ENCODE peak calls at places on chromosomes 5 and 9, in four cellular contexts. R, C, I and B are unnamed samples.

GRCh38 chr5:53366245-53366644 is 114.2 kb upstream of the FST start:
- DNase-seq in R (no peak), C (no peak), I (no peak), B (no peak)

GRCh38 chr9:111926421-111926875 is 29.8 kb downstream of the UGCG start:
- DNase-seq in R (no peak), C (no peak), I (peak), B (no peak)

GRCh38 chr9:69078581-69078980 is 43.0 kb downstream of the FXN start:
- DNase-seq in R (peak), C (no peak), I (no peak), B (peak)

GRCh38 chr9:93125331-93125894 is 8.6 kb downstream of the NINJ1 start:
- DNase-seq in R (peak), C (no peak), I (no peak), B (peak)

GRCh38 chr9:108569624-108570023 is 286.2 kb downstream of the ACTL7B start:
- DNase-seq in R (no peak), C (no peak), I (no peak), B (peak)

GRCh38 chr9:87107072-87107471 is 159.8 kb upstream of the GAS1 start:
- DNase-seq in R (no peak), C (no peak), I (no peak), B (no peak)

GRCh38 chr5:142201471-142201887 is 92.9 kb downstream of the NDFIP1 start:
- DNase-seq in R (no peak), C (peak), I (no peak), B (no peak)

GRCh38 chr9:112765281-112765680 is 14.7 kb downstream of the SNX30 start:
- DNase-seq in R (no peak), C (no peak), I (no peak), B (no peak)

GRCh38 chr9:92493741-92494387 is 11.6 kb upstream of the ASPN start:
- DNase-seq in R (no peak), C (no peak), I (no peak), B (no peak)

GRCh38 chr9:68704804-68705635 is at the start of gene PIP5K1B:
- DNase-seq in R (peak), C (no peak), I (peak), B (peak)

GRCh38 chr5:1099931-1100651 is 11.8 kb downstream of the SLC12A7 start:
- DNase-seq in R (no peak), C (no peak), I (no peak), B (no peak)

GRCh38 chr5:136629125-136629790 is 263.9 kb upstream of the TRPC7 start:
- DNase-seq in R (no peak), C (no peak), I (no peak), B (no peak)

GRCh38 chr9:112232233-112232632 is 57.1 kb upstream of the SUSD1 start:
- DNase-seq in R (no peak), C (no peak), I (no peak), B (no peak)

GRCh38 chr5:158802941-158803341 is 296.8 kb downstream of the EBF1 start:
- DNase-seq in R (no peak), C (no peak), I (no peak), B (no peak)

GRCh38 chr9:110942522-110942921 is 95.7 kb downstream of the LPAR1 start:
- DNase-seq in R (no peak), C (no peak), I (no peak), B (no peak)

GRCh38 chr9:87113892-87114291 is 166.6 kb upstream of the GAS1 start:
- DNase-seq in R (no peak), C (no peak), I (no peak), B (no peak)

GRCh38 chr9:19122490-19123042 is 4.7 kb downstream of the PLIN2 start:
- DNase-seq in R (no peak), C (no peak), I (no peak), B (no peak)

GRCh38 chr5:136249678-136250266 is 56.8 kb upstream of the SMIM32 start:
- DNase-seq in R (peak), C (peak), I (peak), B (peak)

GRCh38 chr9:124735121-124735520 is 36.0 kb downstream of the NR6A1 start:
- DNase-seq in R (no peak), C (peak), I (no peak), B (no peak)

GRCh38 chr5:39076757-39077475 is 2.7 kb upstream of the RICTOR start:
- DNase-seq in R (no peak), C (no peak), I (no peak), B (no peak)

GRCh38 chr5:150181766-150182545 is 7.9 kb upstream of the SLC6A7 start:
- DNase-seq in R (no peak), C (no peak), I (no peak), B (no peak)

GRCh38 chr5:32071351-32071944 is 102.7 kb downstream of the GOLPH3 start:
- DNase-seq in R (peak), C (no peak), I (no peak), B (no peak)

GRCh38 chr5:73625314-73625904 is 587 bp upstream of the ARHGEF28 start:
- DNase-seq in R (no peak), C (no peak), I (no peak), B (peak)

GRCh38 chr9:31582071-31582470 is 802.4 kb upstream of the ACO1 start:
- DNase-seq in R (no peak), C (no peak), I (no peak), B (no peak)

GRCh38 chr9:126822278-126822677 is 17.4 kb downstream of the ZBTB43 start:
- DNase-seq in R (no peak), C (no peak), I (no peak), B (no peak)

GRCh38 chr9:20030221-20030620 is 241.4 kb upstream of the SLC24A2 start:
- DNase-seq in R (no peak), C (no peak), I (no peak), B (no peak)

GRCh38 chr5:140113180-140113698 is 670 bp upstream of the PURA start:
- DNase-seq in R (peak), C (no peak), I (peak), B (no peak)

GRCh38 chr5:149264432-149265069 is 7.1 kb upstream of the AFAP1L1 start:
- DNase-seq in R (no peak), C (peak), I (peak), B (no peak)

GRCh38 chr5:83026930-83027687 is 50.1 kb downstream of the TMEM167A start:
- DNase-seq in R (no peak), C (no peak), I (no peak), B (no peak)

GRCh38 chr5:170266570-170267379 is 30.8 kb downstream of the LCP2 start:
- DNase-seq in R (no peak), C (no peak), I (no peak), B (no peak)

GRCh38 chr5:154308457-154309360 is 118.2 kb downstream of the GALNT10 start:
- DNase-seq in R (no peak), C (no peak), I (no peak), B (no peak)

GRCh38 chr9:124863371-124863831 is 1.5 kb downstream of the ARPC5L start:
- DNase-seq in R (no peak), C (no peak), I (no peak), B (no peak)

GRCh38 chr5:104111622-104112021 is 549.0 kb upstream of the NUDT12 start:
- DNase-seq in R (no peak), C (no peak), I (no peak), B (no peak)

GRCh38 chr5:107305999-107306398 is 364.7 kb downstream of the EFNA5 start:
- DNase-seq in R (no peak), C (no peak), I (no peak), B (no peak)

DNA sequence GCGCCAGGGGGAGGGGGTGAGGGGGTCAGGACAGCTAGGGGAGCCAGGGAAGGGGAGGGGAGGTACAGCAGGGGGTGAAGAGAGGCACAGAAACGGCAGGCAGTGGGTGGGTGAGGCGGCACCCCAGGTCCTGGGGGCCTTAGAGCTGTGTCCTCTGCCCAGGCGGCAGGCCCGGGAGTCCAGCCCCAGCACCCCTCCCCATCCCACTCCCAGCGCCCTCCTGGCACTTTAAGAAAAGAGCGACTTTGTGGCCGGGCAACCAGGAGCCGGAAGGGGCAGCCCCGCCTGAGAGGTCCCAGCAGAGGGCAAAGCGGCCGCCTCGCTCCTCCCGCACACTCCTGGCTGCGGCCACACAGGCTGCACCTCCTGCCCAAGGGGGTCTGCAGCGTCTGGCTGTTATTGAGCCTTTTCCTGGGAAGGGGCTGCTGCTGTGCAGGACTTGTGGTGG is 42.6 kb downstream of the NACC2 start:
- DNase-seq in R (no peak), C (no peak), I (no peak), B (no peak)
- H3K4me3 ChIP-seq in R (peak), C (peak), I (no peak), B (peak)

DNA sequence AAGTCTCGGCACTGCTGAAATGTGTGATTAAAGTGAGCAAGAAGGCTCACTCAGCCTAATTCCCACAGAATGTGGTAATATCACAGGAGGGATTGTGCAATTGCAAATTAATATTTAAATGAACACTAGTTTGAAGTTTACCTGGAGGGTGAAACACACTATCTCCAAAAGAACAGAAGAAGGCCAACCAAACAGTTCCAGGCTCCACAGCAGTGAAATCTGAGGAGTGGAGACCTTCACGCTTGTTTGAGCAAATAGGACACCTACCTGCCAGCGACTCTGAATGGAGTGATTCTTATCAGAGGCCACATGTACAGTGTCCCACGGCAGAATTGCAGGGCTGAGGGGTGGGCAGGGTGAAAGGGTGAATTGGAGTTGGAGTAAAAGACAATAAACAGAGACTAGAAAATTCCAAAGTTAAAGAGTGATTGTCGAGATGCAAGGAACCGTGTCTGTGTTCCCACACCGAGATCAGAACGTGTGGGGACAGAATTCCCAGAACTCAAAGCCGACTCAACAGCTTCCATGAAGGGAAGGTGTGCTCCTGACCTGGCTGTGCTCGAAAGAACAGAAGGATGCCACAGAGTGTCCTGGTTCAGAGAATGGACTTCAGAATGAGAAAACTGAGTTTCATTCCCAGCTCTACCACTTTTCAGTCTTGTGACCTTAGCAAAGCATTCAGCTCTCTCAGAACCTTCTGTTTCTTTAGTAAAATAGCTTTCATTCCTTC is 420.2 kb upstream of the SLC30A5 start:
- DNase-seq in R (no peak), C (no peak), I (no peak), B (no peak)
- H3K4me3 ChIP-seq in R (no peak), C (no peak), I (no peak), B (peak)

DNA sequence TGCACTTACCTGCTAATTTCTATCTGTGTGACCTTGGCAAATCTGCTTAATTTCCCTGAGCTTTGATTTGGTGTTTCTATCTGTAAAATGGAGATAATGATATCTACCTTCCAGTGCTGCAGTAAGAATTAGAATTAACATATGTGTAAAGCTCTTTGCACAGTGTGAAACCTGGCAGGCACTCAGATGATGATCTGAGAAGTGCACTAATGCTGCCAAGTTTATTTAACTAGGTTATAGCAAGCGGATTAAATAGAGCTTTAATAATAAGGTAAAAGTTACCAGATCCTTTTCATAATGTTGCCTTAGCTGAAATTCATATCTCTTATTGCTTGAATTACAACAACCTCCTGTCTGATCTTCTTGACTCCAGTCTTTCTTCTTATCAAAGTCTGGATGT is 315.3 kb upstream of the CD180 start:
- DNase-seq in R (no peak), C (no peak), I (no peak), B (no peak)
- H3K4me3 ChIP-seq in R (no peak), C (no peak), I (no peak), B (no peak)

GRCh38 chr9:34810187-34810524 is 100.2 kb upstream of the CCL21 start:
- DNase-seq in R (no peak), C (no peak), I (no peak), B (no peak)

GRCh38 chr9:34809504-34810186 is 99.7 kb upstream of the CCL21 start:
- DNase-seq in R (no peak), C (no peak), I (peak), B (no peak)
- H3K4me3 ChIP-seq in R (no peak), C (no peak), I (no peak), B (peak)